ENCODE peak calls at places on chromosome 19, in four cellular contexts. One of them, this sample, is unnamed.

GRCh38 chr19:51029718-51030117 is 3.3 kb upstream of the KLK11 start:
- DNase-seq in Daoy: peak
- DNase-seq in H9: no peak
- DNase-seq in substantia nigra: no peak
- DNase-seq in this sample: no peak

GRCh38 chr19:29128203-29128602 is 84.7 kb downstream of the UQCRFS1 start:
- DNase-seq in Daoy: no peak
- DNase-seq in H9: no peak
- DNase-seq in substantia nigra: no peak
- DNase-seq in this sample: peak

GRCh38 chr19:34082289-34083077 is 89.8 kb upstream of the LSM14A start:
- DNase-seq in substantia nigra: no peak
- DNase-seq in Daoy: no peak
- DNase-seq in H9: peak
- DNase-seq in this sample: peak

GRCh38 chr19:48249502-48250014 is 6.2 kb downstream of the CARD8 start:
- DNase-seq in substantia nigra: no peak
- DNase-seq in Daoy: no peak
- DNase-seq in H9: no peak
- DNase-seq in this sample: no peak

GRCh38 chr19:44164673-44165512 is at the start of gene ZNF226:
- DNase-seq in H9: peak
- DNase-seq in substantia nigra: peak
- DNase-seq in Daoy: peak
- DNase-seq in this sample: peak

GRCh38 chr19:17755977-17756670 is 4.8 kb downstream of the FCHO1 start:
- DNase-seq in Daoy: peak
- DNase-seq in substantia nigra: peak
- DNase-seq in H9: peak
- DNase-seq in this sample: peak

GRCh38 chr19:50414850-50415660 is 3.7 kb upstream of the SPIB start:
- DNase-seq in substantia nigra: no peak
- DNase-seq in Daoy: peak
- DNase-seq in H9: peak
- DNase-seq in this sample: peak

GRCh38 chr19:6068711-6069110 is 41.6 kb downstream of the RFX2 start:
- DNase-seq in substantia nigra: no peak
- DNase-seq in Daoy: no peak
- DNase-seq in H9: no peak
- DNase-seq in this sample: no peak

GRCh38 chr19:3053780-3054179 is 8.5 kb downstream of the TLE5 start:
- DNase-seq in substantia nigra: no peak
- DNase-seq in H9: no peak
- DNase-seq in Daoy: no peak
- DNase-seq in this sample: no peak

GRCh38 chr19:6861683-6862286 is 25.6 kb upstream of the ADGRE1 start:
- DNase-seq in substantia nigra: no peak
- DNase-seq in H9: no peak
- DNase-seq in Daoy: no peak
- DNase-seq in this sample: peak

GRCh38 chr19:43798546-43799409 is 3.5 kb downstream of the LYPD5 start:
- DNase-seq in H9: peak
- DNase-seq in Daoy: peak
- DNase-seq in substantia nigra: no peak
- DNase-seq in this sample: peak

GRCh38 chr19:58305932-58306323 is 751 bp downstream of the ERVK3-1 start:
- DNase-seq in substantia nigra: no peak
- DNase-seq in Daoy: peak
- DNase-seq in H9: no peak
- DNase-seq in this sample: no peak

GRCh38 chr19:30376826-30377425 is 4.7 kb downstream of the ZNF536 start:
- DNase-seq in H9: no peak
- DNase-seq in substantia nigra: no peak
- DNase-seq in Daoy: no peak
- DNase-seq in this sample: peak

GRCh38 chr19:33447336-33448158 is 74.0 kb downstream of the CEBPG start:
- DNase-seq in Daoy: no peak
- DNase-seq in substantia nigra: no peak
- DNase-seq in H9: no peak
- DNase-seq in this sample: no peak

GRCh38 chr19:2613507-2614295 is 88.8 kb downstream of the GNG7 start:
- DNase-seq in Daoy: peak
- DNase-seq in H9: peak
- DNase-seq in substantia nigra: no peak
- DNase-seq in this sample: peak

GRCh38 chr19:3276341-3276799 is 51.9 kb downstream of the CELF5 start:
- DNase-seq in substantia nigra: no peak
- DNase-seq in H9: peak
- DNase-seq in Daoy: peak
- DNase-seq in this sample: peak

GRCh38 chr19:5090780-5091575 is 122.1 kb downstream of the KDM4B start:
- DNase-seq in substantia nigra: no peak
- DNase-seq in Daoy: peak
- DNase-seq in H9: no peak
- DNase-seq in this sample: peak

GRCh38 chr19:860481-861098 is 1.1 kb downstream of the CFD start:
- DNase-seq in Daoy: peak
- DNase-seq in substantia nigra: no peak
- DNase-seq in H9: no peak
- DNase-seq in this sample: peak

GRCh38 chr19:4980838-4981680 is 12.1 kb downstream of the KDM4B start:
- DNase-seq in substantia nigra: no peak
- DNase-seq in H9: peak
- DNase-seq in Daoy: no peak
- DNase-seq in this sample: no peak

GRCh38 chr19:3548594-3548993 is 8.8 kb downstream of the MFSD12 start:
- DNase-seq in substantia nigra: no peak
- DNase-seq in Daoy: no peak
- DNase-seq in H9: no peak
- DNase-seq in this sample: no peak

GRCh38 chr19:46955114-46955812 is 64.4 kb upstream of the NPAS1 start:
- DNase-seq in substantia nigra: no peak
- DNase-seq in H9: no peak
- DNase-seq in Daoy: no peak
- DNase-seq in this sample: no peak

GRCh38 chr19:48683349-48683748 is 10.5 kb upstream of the NTN5 start:
- DNase-seq in Daoy: peak
- DNase-seq in H9: no peak
- DNase-seq in substantia nigra: peak
- DNase-seq in this sample: no peak

GRCh38 chr19:46080561-46080960 is 39.8 kb upstream of the IGFL4 start:
- DNase-seq in H9: no peak
- DNase-seq in Daoy: peak
- DNase-seq in substantia nigra: no peak
- DNase-seq in this sample: peak

GRCh38 chr19:50794074-50794777 is 4.0 kb downstream of the ACP4 start:
- DNase-seq in H9: no peak
- DNase-seq in Daoy: peak
- DNase-seq in substantia nigra: no peak
- DNase-seq in this sample: no peak

GRCh38 chr19:46428278-46429141 is at the start of gene PNMA8C:
- DNase-seq in Daoy: peak
- DNase-seq in substantia nigra: no peak
- DNase-seq in H9: peak
- DNase-seq in this sample: peak

GRCh38 chr19:11100064-11100463 is 10.8 kb downstream of the LDLR start:
- DNase-seq in Daoy: no peak
- DNase-seq in substantia nigra: no peak
- DNase-seq in H9: no peak
- DNase-seq in this sample: no peak

GRCh38 chr19:17331254-17331558 is 3.4 kb downstream of the ANO8 start:
- DNase-seq in Daoy: no peak
- DNase-seq in H9: no peak
- DNase-seq in substantia nigra: no peak
- DNase-seq in this sample: no peak

GRCh38 chr19:10352764-10353671 is 13.6 kb upstream of the ICAM3 start:
- DNase-seq in H9: peak
- DNase-seq in substantia nigra: no peak
- DNase-seq in Daoy: no peak
- DNase-seq in this sample: peak

GRCh38 chr19:48085904-48086864 is 24.4 kb downstream of the PLA2G4C start:
- DNase-seq in substantia nigra: no peak
- DNase-seq in H9: peak
- DNase-seq in Daoy: no peak
- DNase-seq in this sample: no peak

GRCh38 chr19:5251096-5252065 is 89.2 kb downstream of the PTPRS start:
- DNase-seq in substantia nigra: no peak
- DNase-seq in H9: peak
- DNase-seq in Daoy: peak
- DNase-seq in this sample: no peak

GRCh38 chr19:47848425-47848824 is 10.6 kb upstream of the TPRX2 start:
- DNase-seq in Daoy: no peak
- DNase-seq in H9: no peak
- DNase-seq in substantia nigra: no peak
- DNase-seq in this sample: no peak

GRCh38 chr19:55146078-55146647 is 2.8 kb downstream of the TNNT1 start:
- DNase-seq in Daoy: peak
- DNase-seq in substantia nigra: no peak
- DNase-seq in H9: peak
- DNase-seq in this sample: no peak

GRCh38 chr19:32692727-32693061 is 1.1 kb downstream of the NUDT19 start:
- DNase-seq in substantia nigra: no peak
- DNase-seq in H9: no peak
- DNase-seq in Daoy: no peak
- DNase-seq in this sample: no peak

GRCh38 chr19:18999896-19000620 is 33.3 kb downstream of the SUGP2 start:
- DNase-seq in substantia nigra: no peak
- DNase-seq in Daoy: no peak
- DNase-seq in H9: no peak
- DNase-seq in this sample: no peak

GRCh38 chr19:1395194-1396018 is 5.9 kb downstream of the GAMT start:
- DNase-seq in H9: no peak
- DNase-seq in substantia nigra: no peak
- DNase-seq in Daoy: no peak
- DNase-seq in this sample: no peak

GRCh38 chr19:45569619-45570421 is 14.8 kb downstream of the OPA3 start:
- DNase-seq in Daoy: peak
- DNase-seq in H9: peak
- DNase-seq in substantia nigra: no peak
- DNase-seq in this sample: peak

GRCh38 chr19:50651174-50651573 is 1.9 kb downstream of the C19orf81 start:
- DNase-seq in Daoy: no peak
- DNase-seq in substantia nigra: no peak
- DNase-seq in H9: no peak
- DNase-seq in this sample: no peak

GRCh38 chr19:16368385-16369305 is 44.0 kb downstream of the KLF2 start:
- DNase-seq in H9: no peak
- DNase-seq in Daoy: no peak
- DNase-seq in substantia nigra: no peak
- DNase-seq in this sample: no peak

GRCh38 chr19:54430306-54431254 is 15.3 kb downstream of the TTYH1 start:
- DNase-seq in H9: peak
- DNase-seq in substantia nigra: peak
- DNase-seq in Daoy: peak
- DNase-seq in this sample: peak

This sample was measured in islet precursor cell.